ENCODE peak calls at places on chromosome 12, in five cellular contexts. P, Y, C, V and L are unnamed samples.
A peak's percentile ranks its signal among the peaks of the same experiment; 100 is the strongest.

GRCh38 chr12:124404162-124404561 is 109.3 kb downstream of the RFLNA start:
- DNase-seq in P (no peak), Y (no peak), C (no peak), V (no peak), L (no peak)

GRCh38 chr12:82366182-82366581 is 7.9 kb downstream of the METTL25 start:
- DNase-seq in P (peak; percentile 61), Y (no peak), C (no peak), V (no peak), L (no peak)

GRCh38 chr12:12138203-12139154 is 67.7 kb downstream of the BCL2L14 start:
- DNase-seq in P (no peak), Y (no peak), C (no peak), V (no peak), L (no peak)

GRCh38 chr12:103877934-103878510 is 37.0 kb upstream of the NT5DC3 start:
- DNase-seq in P (peak; percentile 69), Y (peak; percentile 48), C (peak; percentile 45), V (peak; percentile 67), L (peak; percentile 67)

GRCh38 chr12:64691793-64692583 is 67.2 kb downstream of the GNS start:
- DNase-seq in P (peak; percentile 65), Y (no peak), C (no peak), V (no peak), L (no peak)

GRCh38 chr12:6774557-6775062 is 2.3 kb downstream of the LAG3 start:
- DNase-seq in P (no peak), Y (peak; percentile 50), C (peak; percentile 28), V (no peak), L (no peak)

GRCh38 chr12:29769162-29769820 is 14.5 kb downstream of the TMTC1 start:
- DNase-seq in P (peak; percentile 96), Y (no peak), C (no peak), V (no peak), L (no peak)

GRCh38 chr12:43336962-43337555 is 214.9 kb downstream of the ADAMTS20 start:
- DNase-seq in P (peak; percentile 70), Y (no peak), C (no peak), V (no peak), L (no peak)

GRCh38 chr12:56996793-56997545 is 9.4 kb downstream of the ZBTB39 start:
- DNase-seq in P (no peak), Y (no peak), C (no peak), V (no peak), L (no peak)

GRCh38 chr12:131735863-131736806 is 25.2 kb downstream of the SFSWAP start:
- DNase-seq in P (no peak), Y (no peak), C (no peak), V (no peak), L (no peak)

GRCh38 chr12:71438670-71439361 is 782 bp upstream of the LGR5 start:
- DNase-seq in P (peak; percentile 15), Y (no peak), C (no peak), V (no peak), L (peak; percentile 82)

GRCh38 chr12:96510306-96510764 is 21.0 kb downstream of the CFAP54 start:
- DNase-seq in P (no peak), Y (no peak), C (no peak), V (no peak), L (no peak)

GRCh38 chr12:120538281-120539156 is 4.4 kb downstream of the RNF10 start:
- DNase-seq in P (peak; percentile 47), Y (no peak), C (no peak), V (peak; percentile 74), L (no peak)
- H3K4me3 ChIP-seq in P (no peak overlapping the region), Y (peak overlapping the region; percentile 15), C (no peak overlapping the region), V (no peak overlapping the region), L (no peak overlapping the region)

DNA sequence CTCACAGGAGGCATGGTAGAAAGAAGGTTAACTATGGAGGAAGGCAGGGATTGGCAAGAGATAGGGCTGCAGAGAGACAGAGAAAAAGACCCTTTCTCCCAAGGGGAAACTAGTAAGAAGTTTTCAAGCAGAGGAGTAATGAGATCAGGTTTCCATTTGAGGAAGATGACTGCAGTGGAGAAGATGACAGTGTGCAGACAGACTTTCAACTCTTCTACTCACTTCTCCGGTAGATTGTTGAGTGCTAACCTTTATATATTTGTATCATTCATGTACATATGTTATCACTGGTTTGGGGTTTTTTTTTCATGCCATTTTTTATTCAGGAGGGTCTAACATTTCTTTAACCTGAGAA is 5.9 kb upstream of the B3GNT4 start:
- DNase-seq in P (no peak), Y (no peak), C (no peak), V (no peak), L (no peak)
- H3K4me3 ChIP-seq in P (no peak overlapping the region), Y (no peak overlapping the region), C (no peak overlapping the region), V (no peak overlapping the region), L (no peak overlapping the region)

GRCh38 chr12:55718020-55718419 is 2.2 kb upstream of the RDH5 start:
- DNase-seq in P (no peak), Y (no peak), C (no peak), V (no peak), L (no peak)

GRCh38 chr12:55718650-55719275 is 1.4 kb upstream of the RDH5 start:
- DNase-seq in P (no peak), Y (no peak), C (no peak), V (no peak), L (no peak)

GRCh38 chr12:55716582-55717396 is 943 bp downstream of the BLOC1S1 start:
- DNase-seq in P (no peak), Y (no peak), C (no peak), V (no peak), L (no peak)

GRCh38 chr12:55715833-55716581 is at the start of gene BLOC1S1:
- DNase-seq in P (peak; percentile 96), Y (peak; percentile 92), C (peak; percentile 93), V (peak; percentile 95), L (peak; percentile 95)

GRCh38 chr12:55717397-55718007 is 1.7 kb downstream of the BLOC1S1 start:
- DNase-seq in P (peak; percentile 49), Y (no peak), C (no peak), V (no peak), L (no peak)
- H3K4me3 ChIP-seq in P (peak overlapping the region; percentile 36), Y (no peak overlapping the region), C (no peak overlapping the region), V (no peak overlapping the region), L (peak overlapping the region; percentile 55)

DNA sequence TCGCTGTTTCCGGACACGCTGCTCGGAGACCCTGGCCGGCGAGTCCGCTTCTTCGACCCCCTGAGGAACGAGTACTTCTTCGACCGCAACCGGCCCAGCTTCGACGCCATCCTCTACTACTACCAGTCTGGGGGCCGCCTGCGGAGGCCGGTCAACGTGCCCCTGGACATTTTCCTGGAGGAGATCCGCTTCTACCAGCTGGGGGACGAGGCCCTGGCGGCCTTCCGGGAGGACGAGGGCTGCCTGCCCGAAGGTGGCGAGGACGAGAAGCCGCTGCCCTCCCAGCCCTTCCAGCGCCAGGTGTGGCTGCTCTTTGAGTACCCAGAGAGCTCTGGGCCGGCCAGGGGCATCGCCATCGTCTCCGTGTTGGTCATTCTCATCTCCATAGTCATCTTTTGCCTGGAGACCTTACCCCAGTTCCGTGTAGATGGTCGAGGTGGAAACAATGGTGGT is 90.0 kb downstream of the GALNT8 start:
- DNase-seq in P (no peak), Y (no peak), C (no peak), V (no peak), L (no peak)
- H3K4me3 ChIP-seq in P (no peak overlapping the region), Y (no peak overlapping the region), C (no peak overlapping the region), V (no peak overlapping the region), L (no peak overlapping the region)

DNA sequence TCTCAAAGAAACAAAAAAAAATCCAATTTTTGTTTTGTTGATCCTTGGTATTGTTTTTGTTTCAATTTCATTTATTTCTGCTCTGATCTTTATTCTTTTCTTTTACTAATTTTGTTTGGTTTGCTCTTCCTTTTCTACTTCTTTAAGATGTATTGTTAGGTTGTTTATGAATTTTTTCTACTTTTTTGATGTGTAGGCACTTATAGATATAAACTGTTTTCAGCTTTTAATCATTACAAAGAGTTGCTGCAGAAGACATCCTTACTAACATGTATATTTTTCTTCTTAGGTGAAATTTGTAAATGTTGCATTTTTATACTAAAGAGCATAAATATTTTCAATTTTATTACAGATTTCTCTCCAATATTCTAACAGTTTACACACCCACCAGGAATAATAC is 69.8 kb downstream of the KNTC1 start:
- DNase-seq in P (no peak), Y (no peak), C (no peak), V (no peak), L (no peak)
- H3K4me3 ChIP-seq in P (no peak overlapping the region), Y (no peak overlapping the region), C (no peak overlapping the region), V (no peak overlapping the region), L (no peak overlapping the region)

GRCh38 chr12:10409387-10409786 is at the start of gene KLRC4:
- DNase-seq in P (peak; percentile 56), Y (peak; percentile 19), C (no peak), V (no peak), L (no peak)
- H3K4me3 ChIP-seq in P (no peak within 1 kb of the TSS), Y (peak within 1 kb of the TSS; percentile 62), C (no peak within 1 kb of the TSS), V (no peak within 1 kb of the TSS), L (no peak within 1 kb of the TSS)

DNA sequence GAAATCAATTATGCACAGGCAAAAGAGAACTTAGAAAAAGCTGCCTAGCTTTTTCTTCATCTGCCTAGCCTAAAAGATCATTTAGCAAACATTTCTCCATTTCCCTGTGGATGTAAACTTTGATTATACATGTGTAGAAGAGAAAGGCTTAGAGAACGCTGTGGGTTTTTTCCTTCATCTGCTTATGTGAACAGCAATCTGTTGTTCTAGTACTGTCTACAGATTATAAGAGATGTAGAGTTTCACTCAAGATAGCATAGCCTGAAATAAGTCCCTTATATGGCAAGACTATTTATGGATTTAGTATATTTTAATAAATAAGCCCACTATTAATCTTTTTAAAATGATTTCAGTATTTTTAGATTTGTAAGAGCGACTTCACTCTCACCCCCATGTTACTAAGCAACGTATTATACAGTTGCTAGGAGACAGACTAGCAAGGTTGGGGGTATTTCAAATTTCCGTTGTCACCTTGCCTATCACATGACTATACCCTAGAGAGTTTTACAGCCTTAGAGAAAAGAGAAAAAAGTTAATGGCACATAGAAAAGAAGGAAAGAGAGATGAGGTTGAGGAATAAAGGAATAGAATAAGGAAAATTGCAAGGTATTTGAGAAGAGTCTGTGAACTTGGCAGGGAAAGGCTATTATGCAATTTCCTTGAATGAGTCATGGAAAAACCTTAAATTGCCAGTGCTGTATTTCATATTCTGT is 12.2 kb upstream of the TUBA1A start:
- DNase-seq in P (peak; percentile 90), Y (no peak), C (no peak), V (peak; percentile 38), L (no peak)
- H3K4me3 ChIP-seq in P (no peak overlapping the region), Y (no peak overlapping the region), C (no peak overlapping the region), V (no peak overlapping the region), L (no peak overlapping the region)